ENCODE peak calls at places on chromosome 4, in nine cellular contexts. H is lower lobe of right lung; Y is nephron progenitor cell; V is activated T-cell treated with anti-CD3 and anti-CD28 coated beads, Interleukin-2, amount 50 U/mL, for 48 hours; L is GM19239; N is amygdala; D is stimulated activated CD8-positive, alpha-beta memory T cell treated with anti-CD3 and anti-CD28 coated beads, Interleukin-7, amount 100 ng/mL, for 1 hour; A is pancreas; Q is activated CD4-positive, alpha-beta memory T cell treated with anti-CD3 and anti-CD28 coated beads for 36 hours. O is an unnamed sample.

GRCh38 chr4:184599492-184600135 is 49.6 kb downstream of the CASP3 start:
- DNase-seq in N (no peak), Q (no peak), D (no peak), H (no peak), A (no peak), V (no peak), Y (no peak), L (no peak), O (no peak)

GRCh38 chr4:119521306-119521705 is 107.3 kb downstream of the PDE5A start:
- DNase-seq in D (no peak), H (no peak), V (no peak), Y (no peak), L (no peak), A (no peak), N (no peak), Q (no peak), O (no peak)

GRCh38 chr4:67713531-67714247 is 12.7 kb upstream of the UBA6 start:
- DNase-seq in D (no peak), L (no peak), V (no peak), H (no peak), Y (no peak), A (no peak), Q (no peak), N (no peak), O (no peak)

GRCh38 chr4:56674984-56675383 is 6.1 kb downstream of the HOPX start:
- DNase-seq in Q (no peak), D (no peak), N (no peak), V (no peak), H (no peak), A (no peak), L (no peak), Y (no peak), O (no peak)

GRCh38 chr4:40976343-40976742 is 226.6 kb downstream of the NSUN7 start:
- DNase-seq in Q (no peak), Y (peak), N (no peak), H (no peak), L (peak), A (peak), D (no peak), V (no peak), O (no peak)

GRCh38 chr4:176988226-176988625 is 195.5 kb upstream of the VEGFC start:
- DNase-seq in D (no peak), V (no peak), Q (no peak), Y (no peak), N (no peak), L (no peak), A (no peak), H (no peak), O (no peak)

GRCh38 chr4:36333303-36333877 is 52.0 kb downstream of the DTHD1 start:
- DNase-seq in Y (no peak), A (no peak), N (no peak), V (no peak), L (no peak), Q (no peak), D (no peak), H (no peak), O (no peak)

GRCh38 chr4:132792305-132792704 is 356.8 kb upstream of the PCDH10 start:
- DNase-seq in L (no peak), Y (no peak), N (no peak), D (no peak), H (no peak), Q (no peak), V (no peak), A (no peak), O (no peak)

O was measured in activated naive CD8-positive, alpha-beta T cell treated with anti-CD3 and anti-CD28 coated beads, Interleukin-2, amount 10 ng/mL, durations not matched to agents 7 days and 5 days.